ENCODE peak calls at places on chromosome 14, in seven cellular contexts. P, G, Z, S, V, I and D are unnamed samples. For H3K4me1, the result is how much of the 10 kb centered on the place peaks cover.

GRCh38 chr14:49989980-49990379 is 97.1 kb downstream of the ARF6 start:
- DNase-seq in P (no peak), G (no peak), Z (no peak), S (no peak), V (no peak), I (no peak), D (no peak)

GRCh38 chr14:51044961-51045360 is 49.9 kb downstream of the TRIM9 start:
- DNase-seq in P (no peak), G (no peak), Z (no peak), S (no peak), V (no peak), I (no peak), D (no peak)

GRCh38 chr14:80636071-80636470 is 305.5 kb downstream of the CEP128 start:
- DNase-seq in P (peak), G (no peak), Z (no peak), S (peak), V (no peak), I (no peak), D (peak)

GRCh38 chr14:39219075-39219499 is 14.6 kb upstream of the MIA2 start:
- DNase-seq in P (no peak), G (no peak), Z (peak), S (peak), V (no peak), I (peak), D (no peak)

GRCh38 chr14:100142073-100143040 is 17.1 kb downstream of the DEGS2 start:
- DNase-seq in P (no peak), G (no peak), Z (no peak), S (peak), V (no peak), I (no peak), D (no peak)

GRCh38 chr14:52266179-52266578 is 1.3 kb upstream of the PTGDR start:
- DNase-seq in P (peak), G (no peak), Z (no peak), S (peak), V (no peak), I (no peak), D (no peak)

GRCh38 chr14:76719664-76720063 is 41.6 kb upstream of the VASH1 start:
- DNase-seq in P (no peak), G (no peak), Z (no peak), S (no peak), V (no peak), I (no peak), D (no peak)

GRCh38 chr14:63909984-63910383 is 57.2 kb downstream of the SYNE2 start:
- DNase-seq in P (peak), G (no peak), Z (no peak), S (no peak), V (no peak), I (no peak), D (no peak)

GRCh38 chr14:83164016-83164415 is 1630.4 kb upstream of the SEL1L start:
- DNase-seq in P (peak), G (no peak), Z (no peak), S (peak), V (no peak), I (no peak), D (no peak)

GRCh38 chr14:54642950-54643695 is 76.2 kb downstream of the SAMD4A start:
- DNase-seq in P (peak), G (peak), Z (no peak), S (peak), V (no peak), I (no peak), D (no peak)
- H3K4me1 ChIP-seq in P (under half), G (under half), Z (under half), S (under half), V (under half), I (under half), D (under half)

GRCh38 chr14:36524874-36525745 is 5.1 kb upstream of the NKX2-1 start:
- DNase-seq in P (no peak), G (peak), Z (peak), S (peak), V (no peak), I (no peak), D (no peak)
- H3K4me3 ChIP-seq in P (no peak), G (no peak), Z (peak), S (no peak), V (no peak), I (no peak), D (no peak)

GRCh38 chr14:40784860-40785259 is 821.8 kb upstream of the LRFN5 start:
- DNase-seq in P (no peak), G (no peak), Z (no peak), S (no peak), V (no peak), I (no peak), D (no peak)
- H3K4me1 ChIP-seq in P (under half), G (under half), Z (under half), S (under half), V (under half), I (under half), D (under half)

DNA sequence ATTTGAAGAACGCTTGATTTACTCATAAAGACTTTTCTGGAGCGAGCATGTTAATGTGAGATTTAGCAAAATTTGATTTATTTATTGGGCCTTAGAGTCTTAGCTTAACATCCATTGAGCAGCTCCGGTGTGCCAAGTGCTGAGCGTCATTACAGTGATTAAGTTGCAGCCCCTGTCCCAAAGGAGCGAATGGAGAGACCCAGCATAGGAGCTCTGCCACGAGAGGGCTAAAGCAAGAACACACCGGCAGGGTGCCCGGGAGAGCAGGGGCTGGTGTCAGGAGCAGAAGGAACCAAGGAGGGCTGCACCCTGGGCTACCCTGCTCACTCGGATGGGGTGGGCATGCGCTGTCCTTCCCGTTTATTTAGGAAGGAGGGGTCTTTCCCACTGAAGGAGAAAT is 50.6 kb downstream of the PPP2R5C start:
- DNase-seq in P (no peak), G (no peak), Z (no peak), S (no peak), V (no peak), I (no peak), D (no peak)
- H3K4me3 ChIP-seq in P (no peak), G (no peak), Z (no peak), S (no peak), V (peak), I (peak), D (peak)

GRCh38 chr14:73243341-73243740 is 6.0 kb downstream of the PAPLN start:
- DNase-seq in P (no peak), G (no peak), Z (no peak), S (no peak), V (no peak), I (no peak), D (no peak)

GRCh38 chr14:73239463-73240241 is 2.3 kb downstream of the PAPLN start:
- DNase-seq in P (peak), G (no peak), Z (no peak), S (peak), V (no peak), I (no peak), D (no peak)

GRCh38 chr14:73242274-73242960 is 5.1 kb downstream of the PAPLN start:
- DNase-seq in P (peak), G (no peak), Z (no peak), S (peak), V (no peak), I (no peak), D (no peak)

GRCh38 chr14:73240816-73241480 is 3.6 kb downstream of the PAPLN start:
- DNase-seq in P (no peak), G (no peak), Z (no peak), S (no peak), V (no peak), I (no peak), D (no peak)

GRCh38 chr14:73241481-73242165 is 4.3 kb downstream of the PAPLN start:
- DNase-seq in P (no peak), G (no peak), Z (no peak), S (no peak), V (no peak), I (no peak), D (no peak)
- H3K4me1 ChIP-seq in P (under half), G (under half), Z (under half), S (under half), V (under half), I (under half), D (under half)

DNA sequence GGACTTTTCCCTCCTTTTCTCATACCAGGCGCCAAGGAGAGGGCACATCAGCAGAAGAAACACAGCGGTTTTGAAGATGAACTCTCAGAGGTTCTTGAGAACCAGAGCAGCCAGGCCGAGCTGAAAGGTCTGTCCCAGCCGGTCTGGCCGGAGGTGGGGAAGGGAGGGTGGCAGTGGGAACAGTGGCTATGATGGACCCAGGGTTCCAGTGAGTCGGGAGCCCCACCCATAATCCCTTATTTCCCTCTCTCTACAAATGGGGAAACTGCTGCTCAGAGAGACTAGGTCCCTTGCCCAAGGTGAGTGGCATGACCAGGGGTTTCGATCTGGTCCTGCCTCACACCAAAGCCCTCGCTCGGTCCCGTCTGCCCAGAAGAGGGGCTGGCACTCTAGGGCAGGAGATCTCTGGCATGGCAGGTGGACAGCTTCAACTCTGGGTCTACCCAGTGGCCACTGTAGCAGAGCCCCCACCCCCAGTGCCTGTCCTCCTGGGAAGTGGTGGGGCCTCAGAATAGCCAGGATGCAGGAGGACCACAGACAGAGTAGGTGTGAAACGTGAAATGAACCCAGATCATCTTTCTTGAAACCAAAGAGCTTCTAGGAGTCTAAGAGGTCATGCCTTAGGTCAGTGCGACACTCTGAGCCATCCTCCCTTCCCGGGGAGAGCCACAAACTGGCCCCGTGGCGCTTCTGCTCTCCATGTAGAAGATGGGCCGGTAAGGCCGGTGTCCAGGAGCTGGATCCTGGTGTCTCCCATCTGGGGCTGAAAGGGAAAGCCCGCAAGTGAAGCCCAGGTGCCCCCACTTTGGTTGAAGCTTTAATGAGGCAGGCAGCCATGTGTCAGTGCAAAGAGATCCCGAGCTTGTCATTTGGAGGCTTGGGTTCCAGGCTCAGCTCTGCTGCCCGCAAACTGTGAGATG is 7.0 kb downstream of the CHGA start:
- DNase-seq in P (no peak), G (no peak), Z (no peak), S (no peak), V (no peak), I (no peak), D (no peak)
- H3K4me3 ChIP-seq in P (no peak), G (no peak), Z (no peak), S (no peak), V (no peak), I (no peak), D (no peak)